ENCODE peak calls at places on chromosomes 1 and 21, in five cellular contexts. D, G, H, J and L are unnamed samples.

GRCh38 chr1:161222175-161223019 is 1.0 kb downstream of the APOA2 start:
- DNase-seq in D (no peak), G (no peak), H (no peak), J (no peak), L (no peak)

GRCh38 chr1:188822248-188822647 is 1655.4 kb downstream of the BRINP3 start:
- DNase-seq in D (no peak), G (no peak), H (no peak), J (peak; percentile 12), L (no peak)

GRCh38 chr1:23727362-23727811 is 15.9 kb upstream of the ELOA start:
- DNase-seq in D (peak; percentile 92), G (peak; percentile 33), H (no peak), J (peak; percentile 97), L (no peak)

GRCh38 chr1:224707849-224708725 is 92.0 kb downstream of the CNIH3 start:
- DNase-seq in D (peak; percentile 64), G (no peak), H (peak; percentile 85), J (peak; percentile 82), L (peak; percentile 56)

GRCh38 chr21:33644383-33645074 is 2.2 kb downstream of the ITSN1 start:
- DNase-seq in D (no peak), G (no peak), H (peak; percentile 60), J (peak; percentile 78), L (peak; percentile 13)

GRCh38 chr1:171654705-171655214 is 2.3 kb upstream of the MYOC start:
- DNase-seq in D (no peak), G (no peak), H (no peak), J (no peak), L (no peak)

GRCh38 chr1:61051455-61052392 is 30.6 kb upstream of the NFIA start:
- DNase-seq in D (no peak), G (no peak), H (no peak), J (no peak), L (no peak)

GRCh38 chr1:232577809-232578208 is 52.1 kb downstream of the SIPA1L2 start:
- DNase-seq in D (no peak), G (no peak), H (no peak), J (no peak), L (no peak)

GRCh38 chr1:93784538-93784937 is 94.5 kb downstream of the DNTTIP2 start:
- DNase-seq in D (no peak), G (no peak), H (no peak), J (no peak), L (no peak)

GRCh38 chr1:17883136-17883535 is 128.0 kb downstream of the ACTL8 start:
- DNase-seq in D (no peak), G (no peak), H (no peak), J (no peak), L (no peak)

GRCh38 chr1:235275223-235275622 is 52.8 kb downstream of the ARID4B start:
- DNase-seq in D (no peak), G (no peak), H (no peak), J (no peak), L (no peak)

GRCh38 chr21:21074305-21074704 is 76.1 kb downstream of the NCAM2 start:
- DNase-seq in D (no peak), G (no peak), H (no peak), J (no peak), L (no peak)

GRCh38 chr1:221509575-221510360 is 232.1 kb downstream of the DUSP10 start:
- DNase-seq in D (no peak), G (no peak), H (peak; percentile 30), J (peak; percentile 50), L (no peak)

GRCh38 chr21:43739648-43740435 is 20.9 kb downstream of the PDXK start:
- DNase-seq in D (no peak), G (no peak), H (no peak), J (no peak), L (peak; percentile 61)

GRCh38 chr1:94970783-94971182 is 43.9 kb upstream of the CNN3 start:
- DNase-seq in D (no peak), G (no peak), H (no peak), J (no peak), L (no peak)

GRCh38 chr21:36005018-36005417 is 55.3 kb downstream of the SETD4 start:
- DNase-seq in D (no peak), G (no peak), H (no peak), J (peak; percentile 74), L (no peak)

GRCh38 chr1:228308085-228308601 is 98.5 kb downstream of the TRIM11 start:
- DNase-seq in D (peak; percentile 28), G (no peak), H (no peak), J (no peak), L (no peak)

GRCh38 chr1:92342401-92342800 is 43.5 kb downstream of the RPAP2 start:
- DNase-seq in D (no peak), G (no peak), H (no peak), J (no peak), L (no peak)
- H3K27ac ChIP-seq in D (no peak overlapping the region), G (no peak overlapping the region), H (no peak overlapping the region), J (no peak overlapping the region), L (no peak overlapping the region)

DNA sequence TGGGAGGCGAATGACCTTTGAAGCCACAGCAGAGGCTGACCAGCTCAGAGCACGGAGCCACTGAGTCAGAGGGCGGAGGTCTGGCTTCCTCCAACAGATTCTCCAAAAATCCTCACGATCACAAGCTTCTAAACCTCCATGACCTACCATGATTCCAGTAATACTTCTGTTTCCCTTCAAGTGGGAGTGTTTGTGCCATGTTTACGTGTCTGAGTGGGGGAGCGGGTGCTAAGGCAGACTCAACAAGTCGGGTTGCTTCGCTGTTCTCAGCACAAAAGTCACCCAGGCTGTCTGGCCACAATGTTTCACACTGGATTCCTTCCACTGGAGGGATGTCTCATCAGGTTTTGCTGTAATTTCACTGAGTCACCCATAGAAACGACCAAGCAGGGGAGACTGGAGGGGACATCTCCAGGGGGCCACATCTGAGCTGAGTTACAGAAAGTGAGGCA is 86.2 kb downstream of the SLC66A1 start:
- DNase-seq in D (no peak), G (no peak), H (peak; percentile 100), J (peak; percentile 85), L (peak; percentile 48)
- TF ChIP-seq CTCF in D (peak; percentile 21), G (peak; percentile 24), H (peak; percentile 60), J (peak; percentile 64), L (no peak)

GRCh38 chr21:26833460-26833939 is 11.7 kb downstream of the ADAMTS1 start:
- DNase-seq in D (no peak), G (no peak), H (no peak), J (no peak), L (no peak)

GRCh38 chr21:26833011-26833410 is 12.2 kb downstream of the ADAMTS1 start:
- DNase-seq in D (no peak), G (no peak), H (no peak), J (no peak), L (no peak)

GRCh38 chr21:26835027-26835713 is 10.0 kb downstream of the ADAMTS1 start:
- DNase-seq in D (no peak), G (no peak), H (peak; percentile 77), J (peak; percentile 88), L (peak; percentile 51)

GRCh38 chr21:26835714-26836265 is 9.4 kb downstream of the ADAMTS1 start:
- DNase-seq in D (no peak), G (no peak), H (no peak), J (no peak), L (no peak)

DNA sequence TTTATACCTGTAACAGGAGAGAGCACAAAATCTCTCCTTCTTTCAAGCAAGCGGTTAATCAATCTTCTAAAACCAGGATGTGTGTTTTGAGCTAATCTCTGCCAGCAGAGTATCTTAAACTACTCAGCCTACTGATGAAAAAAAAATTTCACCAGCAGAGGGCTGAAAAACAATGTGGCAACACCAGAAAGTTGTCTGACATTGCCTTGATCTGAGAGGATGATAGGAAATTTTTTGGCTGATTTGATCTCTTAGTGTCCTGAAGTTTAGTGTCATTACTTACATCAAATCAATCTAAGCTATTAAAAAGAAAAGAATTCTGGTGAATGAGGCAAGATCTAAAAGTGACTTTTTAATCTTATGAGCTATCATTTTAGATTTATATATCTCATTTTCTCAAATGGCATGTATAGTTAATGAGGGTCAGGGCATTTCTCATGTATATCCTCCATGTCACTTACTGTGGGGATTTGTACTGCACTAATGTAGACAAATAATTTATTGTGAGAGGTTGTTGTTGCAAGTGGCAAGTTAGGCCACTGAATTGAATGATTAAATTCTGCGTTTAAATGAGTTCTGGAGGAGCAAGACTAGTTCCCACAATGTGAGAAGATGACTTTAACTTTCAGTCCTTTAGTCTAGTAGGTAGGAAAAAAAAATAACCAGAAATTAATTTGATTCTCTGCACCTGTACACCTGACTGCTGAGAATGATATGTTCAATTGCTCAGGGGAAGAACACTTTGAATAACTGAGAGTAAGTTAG is 10.8 kb downstream of the ADAMTS1 start:
- DNase-seq in D (no peak), G (no peak), H (no peak), J (peak; percentile 56), L (no peak)
- H3K27ac ChIP-seq in D (no peak overlapping the region), G (no peak overlapping the region), H (no peak overlapping the region), J (no peak overlapping the region), L (no peak overlapping the region)

GRCh38 chr1:112722601-112723510 is 7.7 kb upstream of the PPM1J start:
- DNase-seq in D (no peak), G (no peak), H (no peak), J (peak; percentile 42), L (no peak)
- TF ChIP-seq CTCF in D (no peak), G (no peak), H (no peak), J (no peak), L (no peak)

GRCh38 chr1:167492509-167492910 is 25.8 kb downstream of the CD247 start:
- DNase-seq in D (no peak), G (no peak), H (no peak), J (no peak), L (no peak)
- H3K27ac ChIP-seq in D (no peak overlapping the region), G (no peak overlapping the region), H (no peak overlapping the region), J (no peak overlapping the region), L (no peak overlapping the region)

DNA sequence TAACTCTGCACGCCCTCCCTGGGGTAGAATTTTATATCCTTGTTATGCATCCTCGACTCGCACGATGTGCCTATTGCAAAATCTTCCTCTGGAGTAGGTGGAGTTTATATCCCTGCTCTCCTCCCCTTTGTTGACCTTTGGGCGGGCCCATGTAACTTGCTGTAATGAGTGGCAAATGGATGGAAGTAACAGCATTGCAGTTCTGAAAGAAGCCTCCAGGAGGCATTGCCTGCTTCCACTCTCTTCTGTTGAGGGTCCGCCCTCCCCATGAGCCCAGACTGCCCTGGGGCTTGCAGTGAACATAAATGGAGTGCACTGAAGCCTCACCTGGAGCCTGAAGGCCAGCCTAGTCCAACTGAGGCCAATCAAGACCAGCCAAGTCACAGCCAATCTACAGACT is 62.2 kb upstream of the GRIK3 start:
- DNase-seq in D (no peak), G (no peak), H (no peak), J (no peak), L (no peak)
- TF ChIP-seq CTCF in D (peak; percentile 11), G (no peak), H (no peak), J (no peak), L (no peak)

GRCh38 chr1:182841368-182841988 is 2.3 kb downstream of the DHX9 start:
- DNase-seq in D (no peak), G (no peak), H (peak; percentile 68), J (peak; percentile 45), L (peak; percentile 38)
- H3K27ac ChIP-seq in D (no peak overlapping the region), G (no peak overlapping the region), H (peak overlapping the region; percentile 19), J (no peak overlapping the region), L (no peak overlapping the region)

GRCh38 chr1:184583837-184584236 is 170.8 kb downstream of the EDEM3 start:
- DNase-seq in D (no peak), G (no peak), H (no peak), J (peak; percentile 19), L (no peak)
- TF ChIP-seq CTCF in D (no peak), G (no peak), H (no peak), J (no peak), L (no peak)